ENCODE peak calls at places on chromosomes 12 and 14, in seven cellular contexts. Q is AG20443, Y is putamen, R is globus pallidus, V is heart right ventricle, S is left lung, E is HT1080. A is an unnamed sample.

GRCh38 chr14:28142400-28143015 is 624.1 kb upstream of the FOXG1 start:
- DNase-seq in Q (no peak), Y (peak), R (peak), V (no peak), S (no peak), E (peak), A (no peak)

GRCh38 chr14:93045211-93045674 is 70.5 kb downstream of the ITPK1 start:
- DNase-seq in Q (no peak), Y (no peak), R (no peak), V (no peak), S (no peak), E (no peak), A (no peak)

GRCh38 chr14:101010293-101010692 is 106.8 kb upstream of the RTL1 start:
- DNase-seq in Q (no peak), Y (no peak), R (no peak), V (no peak), S (no peak), E (no peak), A (peak)

GRCh38 chr12:26434299-26434915 is 239.0 kb downstream of the SSPN start:
- DNase-seq in Q (peak), Y (peak), R (peak), V (no peak), S (no peak), E (peak), A (no peak)

GRCh38 chr14:101357038-101357437 is 204.3 kb upstream of the DIO3 start:
- DNase-seq in Q (no peak), Y (no peak), R (no peak), V (no peak), S (no peak), E (no peak), A (no peak)

GRCh38 chr14:22563987-22564386 is 25.0 kb downstream of the DAD1 start:
- DNase-seq in Q (no peak), Y (no peak), R (no peak), V (no peak), S (no peak), E (no peak), A (no peak)

GRCh38 chr14:105119410-105120025 is 49.1 kb downstream of the JAG2 start:
- DNase-seq in Q (peak), Y (no peak), R (no peak), V (no peak), S (no peak), E (no peak), A (peak)

GRCh38 chr14:50083467-50084337 is 32.7 kb downstream of the VCPKMT start:
- DNase-seq in Q (no peak), Y (no peak), R (no peak), V (no peak), S (no peak), E (no peak), A (no peak)

GRCh38 chr12:76764856-76765255 is 941 bp downstream of the ZDHHC17 start:
- DNase-seq in Q (no peak), Y (peak), R (peak), V (no peak), S (no peak), E (no peak), A (no peak)

GRCh38 chr14:24816929-24817637 is 183.1 kb upstream of the GZMB start:
- DNase-seq in Q (no peak), Y (no peak), R (no peak), V (no peak), S (no peak), E (no peak), A (no peak)

GRCh38 chr12:47903927-47904646 is 707 bp downstream of the VDR start:
- DNase-seq in Q (peak), Y (no peak), R (no peak), V (peak), S (peak), E (peak), A (peak)

GRCh38 chr14:43539210-43539609 is 967.9 kb downstream of the FSCB start:
- DNase-seq in Q (no peak), Y (no peak), R (no peak), V (no peak), S (no peak), E (peak), A (no peak)

GRCh38 chr12:23093488-23093887 is 468.5 kb downstream of the ETNK1 start:
- DNase-seq in Q (no peak), Y (no peak), R (no peak), V (no peak), S (no peak), E (no peak), A (no peak)

A was measured in suprapubic skin.